ENCODE peak calls at places on chromosome 10, in five cellular contexts. H, K, G, Z and Y are unnamed samples.

GRCh38 chr10:23438547-23439451 is at the start of gene OTUD1:
- DNase-seq in H (peak; percentile 98), K (peak; percentile 98), Z (peak; percentile 93), G (peak; percentile 99), Y (peak; percentile 98)

GRCh38 chr10:72096115-72097000 is 8.0 kb upstream of the SPOCK2 start:
- DNase-seq in Z (no peak), H (no peak), K (no peak), G (no peak), Y (no peak)

GRCh38 chr10:111076682-111077661 is at the start of gene ADRA2A:
- DNase-seq in Z (peak; percentile 31), K (peak; percentile 78), H (no peak), G (peak; percentile 72), Y (peak; percentile 40)

GRCh38 chr10:125082881-125083575 is 77.3 kb downstream of the CTBP2 start:
- DNase-seq in Z (no peak), H (peak; percentile 54), K (no peak), G (peak; percentile 18), Y (peak; percentile 0)

GRCh38 chr10:31033166-31033565 is 1.5 kb upstream of the ZNF438 start:
- DNase-seq in G (no peak), Z (no peak), K (no peak), H (no peak), Y (no peak)

GRCh38 chr10:63314020-63314419 is 151.8 kb downstream of the JMJD1C start:
- DNase-seq in K (no peak), H (no peak), G (no peak), Z (no peak), Y (no peak)

GRCh38 chr10:74289956-74290355 is 138.9 kb downstream of the ADK start:
- DNase-seq in Z (no peak), G (no peak), H (no peak), K (no peak), Y (peak; percentile 10)

GRCh38 chr10:454860-455259 is 234.6 kb downstream of the DIP2C start:
- DNase-seq in K (peak; percentile 63), G (no peak), H (peak; percentile 80), Z (no peak), Y (peak; percentile 36)

GRCh38 chr10:118875087-118875486 is 120.3 kb upstream of the CACUL1 start:
- DNase-seq in K (no peak), H (no peak), G (no peak), Z (no peak), Y (no peak)

GRCh38 chr10:113027574-113028392 is 77.7 kb downstream of the TCF7L2 start:
- DNase-seq in H (no peak), K (no peak), G (no peak), Z (no peak), Y (no peak)

GRCh38 chr10:21523557-21524008 is 1.9 kb downstream of the SKIDA1 start:
- DNase-seq in K (no peak), G (no peak), H (no peak), Z (no peak), Y (peak; percentile 53)

GRCh38 chr10:24240001-24240751 is 31.2 kb downstream of the KIAA1217 start:
- DNase-seq in H (no peak), Z (no peak), K (peak; percentile 28), G (no peak), Y (peak; percentile 41)

GRCh38 chr10:71216751-71217265 is 4.4 kb downstream of the UNC5B start:
- DNase-seq in K (no peak), Z (no peak), G (peak; percentile 60), H (peak; percentile 61), Y (no peak)

GRCh38 chr10:110269641-110270318 is 34.9 kb downstream of the SMNDC1 start:
- DNase-seq in H (peak; percentile 69), G (no peak), K (peak; percentile 59), Z (no peak), Y (peak; percentile 50)

GRCh38 chr10:131200856-131201470 is 110.6 kb downstream of the TCERG1L start:
- DNase-seq in H (peak; percentile 52), Z (no peak), K (no peak), G (no peak), Y (no peak)

GRCh38 chr10:90857635-90858488 is at the start of gene HTR7:
- DNase-seq in H (peak; percentile 73), Z (peak; percentile 36), K (peak; percentile 53), G (peak; percentile 84), Y (peak; percentile 48)

GRCh38 chr10:36023939-36024338 is 381.8 kb upstream of the FZD8 start:
- DNase-seq in H (no peak), G (no peak), Z (no peak), K (peak; percentile 17), Y (no peak)

GRCh38 chr10:43227911-43228782 is 38.7 kb downstream of the RASGEF1A start:
- DNase-seq in K (peak; percentile 9), G (peak; percentile 50), H (peak; percentile 57), Z (no peak), Y (peak; percentile 1)

GRCh38 chr10:114261116-114261515 is 22.1 kb downstream of the VWA2 start:
- DNase-seq in Z (no peak), G (no peak), H (no peak), K (no peak), Y (no peak)

GRCh38 chr10:60828489-60828852 is 50.2 kb downstream of the CDK1 start:
- DNase-seq in G (no peak), Z (no peak), H (no peak), K (no peak), Y (no peak)

GRCh38 chr10:119325131-119325530 is 117.8 kb downstream of the GRK5 start:
- DNase-seq in H (no peak), G (no peak), K (no peak), Z (no peak), Y (no peak)

GRCh38 chr10:73967022-73967429 is 30.9 kb upstream of the VCL start:
- DNase-seq in Z (no peak), G (no peak), K (no peak), H (no peak), Y (no peak)

GRCh38 chr10:16944081-16944922 is 127.1 kb upstream of the RSU1 start:
- DNase-seq in K (no peak), H (no peak), Z (no peak), G (no peak), Y (no peak)

GRCh38 chr10:31669367-31669766 is 259.3 kb downstream of the ARHGAP12 start:
- DNase-seq in G (no peak), K (no peak), H (no peak), Z (no peak), Y (no peak)

GRCh38 chr10:73647211-73647874 is 6.1 kb upstream of the MYOZ1 start:
- DNase-seq in H (peak; percentile 82), Z (peak; percentile 47), G (peak; percentile 79), K (peak; percentile 65), Y (peak; percentile 62)

GRCh38 chr10:96834121-96834520 is 2.0 kb downstream of the LCOR start:
- DNase-seq in G (no peak), K (no peak), H (no peak), Z (no peak), Y (no peak)

GRCh38 chr10:44627591-44628354 is 242.9 kb upstream of the CXCL12 start:
- DNase-seq in K (no peak), Z (no peak), H (no peak), G (no peak), Y (no peak)

GRCh38 chr10:93461124-93461806 is 20.9 kb downstream of the MYOF start:
- DNase-seq in H (no peak), G (no peak), K (no peak), Z (no peak), Y (peak; percentile 73)

GRCh38 chr10:5633166-5633565 is 33.2 kb downstream of the ASB13 start:
- DNase-seq in G (no peak), K (no peak), H (no peak), Z (no peak), Y (no peak)

GRCh38 chr10:7481382-7481765 is 70.5 kb upstream of the SFMBT2 start:
- DNase-seq in H (no peak), Z (no peak), K (no peak), G (no peak), Y (no peak)

GRCh38 chr10:13758302-13758701 is 171.5 kb downstream of the PRPF18 start:
- DNase-seq in Z (no peak), G (no peak), K (no peak), H (no peak), Y (no peak)

GRCh38 chr10:43353495-43354324 is 17.7 kb upstream of the FXYD4 start:
- DNase-seq in G (no peak), Z (no peak), K (no peak), H (no peak), Y (no peak)

GRCh38 chr10:50224330-50224952 is 26.9 kb downstream of the ASAH2 start:
- DNase-seq in G (no peak), H (no peak), Z (no peak), K (peak; percentile 61), Y (no peak)

GRCh38 chr10:91410638-91411367 is 659 bp downstream of the HECTD2 start:
- DNase-seq in H (no peak), G (no peak), K (no peak), Z (peak; percentile 57), Y (peak; percentile 69)

GRCh38 chr10:102247724-102248123 is 2.4 kb downstream of the GBF1 start:
- DNase-seq in H (no peak), Z (no peak), K (no peak), G (no peak), Y (no peak)
- H3K4me1 ChIP-seq in H (peaks cover 44% of the 10 kb centered on the region), Z (peaks cover 14% of the 10 kb centered on the region), K (peaks cover 50% of the 10 kb centered on the region), G (peaks cover 29% of the 10 kb centered on the region), Y (peaks cover 24% of the 10 kb centered on the region)

GRCh38 chr10:122140941-122141623 is 130.0 kb upstream of the BTBD16 start:
- DNase-seq in G (peak; percentile 88), K (peak; percentile 76), H (peak; percentile 98), Z (peak; percentile 85), Y (peak; percentile 91)

GRCh38 chr10:122139226-122139625 is 131.9 kb upstream of the BTBD16 start:
- DNase-seq in Z (no peak), G (no peak), K (no peak), H (no peak), Y (peak; percentile 93)

GRCh38 chr10:122141821-122142651 is 129.1 kb upstream of the BTBD16 start:
- DNase-seq in G (no peak), H (peak; percentile 91), Z (no peak), K (no peak), Y (peak; percentile 58)

GRCh38 chr10:122140477-122140902 is 130.6 kb upstream of the BTBD16 start:
- DNase-seq in H (peak; percentile 83), K (no peak), Z (no peak), G (no peak), Y (peak; percentile 86)

DNA sequence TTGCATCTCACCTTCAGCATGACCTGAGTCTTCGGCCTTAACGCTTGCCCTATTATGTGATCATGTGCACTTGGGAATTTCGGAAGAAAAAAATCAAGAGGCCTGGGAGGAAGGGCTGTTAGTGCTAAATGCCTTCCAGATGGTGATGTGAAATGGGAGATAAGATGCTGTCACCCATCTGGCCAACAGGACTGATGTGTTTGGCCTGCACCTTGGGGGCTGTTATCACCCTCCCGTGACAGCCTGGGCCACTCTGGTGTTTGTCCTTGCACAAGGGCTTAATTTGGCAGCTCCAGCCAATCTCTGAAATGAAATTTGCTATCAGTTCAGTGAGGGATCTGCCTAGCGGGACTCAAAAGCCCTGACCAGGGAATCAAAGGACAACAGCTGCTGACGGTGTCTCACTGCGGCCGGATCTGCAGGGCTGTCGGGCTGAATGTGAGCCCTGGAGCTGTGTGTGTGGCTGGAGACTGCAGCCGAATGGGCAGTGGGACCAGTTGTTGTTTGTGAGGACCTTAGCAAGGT is 131.4 kb upstream of the BTBD16 start:
- DNase-seq in G (no peak), H (no peak), K (no peak), Z (no peak), Y (no peak)
- H3K4me1 ChIP-seq in G (peaks cover 45% of the 10 kb centered on the region), H (peaks cover 51% of the 10 kb centered on the region), K (peaks cover 23% of the 10 kb centered on the region), Z (peaks cover 24% of the 10 kb centered on the region), Y (peaks cover 52% of the 10 kb centered on the region)

GRCh38 chr10:68603766-68604165 is 43.6 kb downstream of the TET1 start:
- DNase-seq in K (no peak), H (no peak), Z (no peak), G (no peak), Y (no peak)
- H3K4me1 ChIP-seq in K (peaks cover 17% of the 10 kb centered on the region), H (peaks cover 30% of the 10 kb centered on the region), Z (no peaks in the 10 kb centered on the region), G (peaks cover 18% of the 10 kb centered on the region), Y (peaks cover 17% of the 10 kb centered on the region)

GRCh38 chr10:3107426-3107961 is 40.1 kb downstream of the PFKP start:
- DNase-seq in Z (peak; percentile 86), H (peak; percentile 97), G (peak; percentile 90), K (peak; percentile 88), Y (peak; percentile 93)
- H3K4me1 ChIP-seq in Z (no peaks in the 10 kb centered on the region), H (peaks cover 55% of the 10 kb centered on the region), G (peaks cover 3% of the 10 kb centered on the region), K (peaks cover 15% of the 10 kb centered on the region), Y (peaks cover 17% of the 10 kb centered on the region)